ENCODE peak calls at places on chromosomes 6 and 20, in six cellular contexts. S is testis, W is thoracic aorta, B is SJCRH30, L is GM23338, V is IMR-90. E is an unnamed sample. For H3K4me1, the result is how much of the 10 kb centered on the place peaks cover.

GRCh38 chr6:36815962-36816735 is 23.1 kb downstream of the CPNE5 start:
- DNase-seq in S (no peak), W (no peak), B (no peak), L (no peak), V (no peak), E (no peak)

GRCh38 chr6:135906542-135906941 is 55.0 kb downstream of the PDE7B start:
- DNase-seq in S (no peak), W (no peak), B (no peak), L (no peak), V (peak), E (no peak)

GRCh38 chr6:145278163-145278807 is 457.0 kb downstream of the EPM2A start:
- DNase-seq in S (no peak), W (no peak), B (no peak), L (no peak), V (peak), E (no peak)

GRCh38 chr6:110415297-110415916 is at the start of gene DDO:
- DNase-seq in S (no peak), W (peak), B (no peak), L (no peak), V (peak), E (peak)

GRCh38 chr6:51283723-51284122 is 465.1 kb downstream of the TFAP2B start:
- DNase-seq in S (no peak), W (no peak), B (no peak), L (no peak), V (no peak), E (no peak)

GRCh38 chr6:43434441-43434840 is 7.1 kb downstream of the ABCC10 start:
- DNase-seq in S (no peak), W (no peak), B (no peak), L (no peak), V (no peak), E (no peak)

GRCh38 chr6:52551483-52552277 is 25.2 kb downstream of the TRAM2 start:
- DNase-seq in S (peak), W (peak), B (peak), L (peak), V (peak), E (peak)

GRCh38 chr6:87551799-87552198 is 38.0 kb downstream of the RARS2 start:
- DNase-seq in S (no peak), W (no peak), B (no peak), L (no peak), V (no peak), E (no peak)

GRCh38 chr20:61916318-61916891 is 149.3 kb downstream of the TAF4 start:
- DNase-seq in S (no peak), W (no peak), B (no peak), L (no peak), V (no peak), E (no peak)

GRCh38 chr6:45896783-45897441 is 118.7 kb downstream of the CLIC5 start:
- DNase-seq in S (no peak), W (no peak), B (peak), L (no peak), V (no peak), E (no peak)

DNA sequence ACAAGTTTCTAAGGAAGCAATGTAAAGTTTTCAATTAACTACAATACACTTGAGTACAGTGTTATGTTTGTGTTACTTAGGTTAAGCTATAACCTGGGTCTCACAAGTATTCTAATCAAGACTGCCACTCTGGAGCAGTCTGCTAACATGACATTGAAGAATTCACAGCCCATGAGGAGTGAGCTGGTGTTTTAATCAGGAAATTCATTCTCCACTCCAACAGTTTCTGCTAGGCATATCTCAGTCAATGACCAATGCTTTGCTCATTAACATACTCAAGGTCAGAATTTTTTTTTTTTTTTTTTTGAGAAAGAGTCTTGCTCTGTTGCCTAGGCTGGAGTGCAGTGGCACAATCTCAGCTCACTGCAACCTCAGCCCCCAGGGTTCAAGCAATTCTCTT is 59.6 kb upstream of the SAMHD1 start:
- DNase-seq in S (no peak), W (no peak), B (no peak), L (no peak), V (no peak), E (no peak)
- H3K4me3 ChIP-seq in S (no peak), W (no peak), B (no peak), L (no peak), V (no peak), E (no peak)

GRCh38 chr6:24666616-24667377 is at the start of the genes ACOT13 and TDP2:
- DNase-seq in S (peak), W (peak), B (peak), L (peak), V (peak), E (peak)
- H3K4me1 ChIP-seq in S (under half), W (under half), B (under half), L (under half), V (under half), E (under half)

GRCh38 chr6:32127409-32127716 is 683 bp downstream of the ATF6B start:
- DNase-seq in S (no peak), W (no peak), B (no peak), L (no peak), V (no peak), E (no peak)
- H3K4me3 ChIP-seq in S (peak), W (peak), B (peak), L (peak), V (peak), E (peak)

GRCh38 chr20:32753731-32754130 is 8.5 kb upstream of the DNMT3B start:
- DNase-seq in S (no peak), W (no peak), B (no peak), L (no peak), V (peak), E (no peak)
- H3K4me1 ChIP-seq in S (under half), W (under half), B (under half), L (half or more), V (under half), E (under half)

DNA sequence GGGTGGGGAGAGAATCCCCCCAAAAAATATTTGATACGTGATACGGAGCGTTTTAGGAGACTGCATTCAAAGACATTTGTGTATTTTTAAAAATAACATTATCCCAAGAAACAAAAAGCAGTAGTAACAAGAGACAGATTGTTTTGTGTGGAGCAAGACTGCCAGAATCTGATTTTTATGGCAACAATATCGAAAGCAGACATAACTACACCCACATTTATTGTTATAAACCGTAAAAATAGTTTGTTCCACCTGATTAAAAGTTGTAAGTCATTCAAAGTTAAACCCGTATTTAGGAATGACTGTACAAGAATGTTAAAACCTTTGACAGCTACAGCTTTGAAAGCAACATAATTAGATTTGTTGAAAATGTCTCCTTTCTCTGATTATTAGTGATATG is 2.6 kb downstream of the EYA4 start:
- DNase-seq in S (no peak), W (no peak), B (no peak), L (no peak), V (no peak), E (no peak)
- H3K4me3 ChIP-seq in S (no peak), W (no peak), B (peak), L (peak), V (peak), E (peak)